ENCODE peak calls at places on chromosomes 16 and 17, in seven cellular contexts. J, T, W, X, N, H and D are unnamed samples. For H3K9me3, the result is how much of the 10 kb centered on the place peaks cover.

GRCh38 chr17:27938864-27939263 is 45.7 kb upstream of the LYRM9 start:
- DNase-seq in J (no peak), T (no peak), W (no peak), X (no peak), N (no peak), H (no peak), D (no peak)

GRCh38 chr16:3819741-3820724 is 60.5 kb downstream of the CREBBP start:
- DNase-seq in J (peak), T (no peak), W (peak), X (no peak), N (peak), H (no peak), D (peak)

GRCh38 chr16:30585400-30586191 is at the start of gene ZNF785:
- DNase-seq in J (peak), T (peak), W (peak), X (peak), N (peak), H (peak), D (peak)

GRCh38 chr17:76458580-76459490 is 5.9 kb upstream of the UBE2O start:
- DNase-seq in J (no peak), T (no peak), W (peak), X (peak), N (peak), H (no peak), D (peak)

GRCh38 chr16:57694556-57695377 is at the start of gene DRC7:
- DNase-seq in J (no peak), T (peak), W (peak), X (no peak), N (peak), H (no peak), D (peak)

GRCh38 chr16:54418903-54419302 is 132.3 kb upstream of the IRX3 start:
- DNase-seq in J (no peak), T (no peak), W (no peak), X (no peak), N (no peak), H (no peak), D (no peak)

GRCh38 chr17:17132746-17133145 is 73.4 kb downstream of the PLD6 start:
- DNase-seq in J (no peak), T (no peak), W (no peak), X (no peak), N (no peak), H (no peak), D (no peak)

GRCh38 chr16:27761816-27762215 is 211.9 kb downstream of the KATNIP start:
- DNase-seq in J (no peak), T (no peak), W (no peak), X (no peak), N (no peak), H (no peak), D (no peak)

GRCh38 chr16:12675852-12676251 is 127.8 kb downstream of the CPPED1 start:
- DNase-seq in J (no peak), T (no peak), W (peak), X (no peak), N (peak), H (no peak), D (no peak)

GRCh38 chr17:63988741-63989621 is 9.2 kb upstream of the PRR29 start:
- DNase-seq in J (no peak), T (peak), W (no peak), X (no peak), N (no peak), H (no peak), D (no peak)

GRCh38 chr17:58364270-58364942 is 12.4 kb upstream of the SUPT4H1 start:
- DNase-seq in J (no peak), T (no peak), W (no peak), X (no peak), N (no peak), H (no peak), D (no peak)

GRCh38 chr16:87127061-87127765 is 190.0 kb downstream of the C16orf95 start:
- DNase-seq in J (no peak), T (peak), W (peak), X (no peak), N (no peak), H (no peak), D (peak)

GRCh38 chr17:50165867-50166517 is at the start of gene SGCA:
- DNase-seq in J (no peak), T (peak), W (no peak), X (no peak), N (no peak), H (no peak), D (no peak)

GRCh38 chr16:89185062-89185751 is 13.7 kb downstream of the CDH15 start:
- DNase-seq in J (no peak), T (no peak), W (no peak), X (no peak), N (no peak), H (no peak), D (no peak)

DNA sequence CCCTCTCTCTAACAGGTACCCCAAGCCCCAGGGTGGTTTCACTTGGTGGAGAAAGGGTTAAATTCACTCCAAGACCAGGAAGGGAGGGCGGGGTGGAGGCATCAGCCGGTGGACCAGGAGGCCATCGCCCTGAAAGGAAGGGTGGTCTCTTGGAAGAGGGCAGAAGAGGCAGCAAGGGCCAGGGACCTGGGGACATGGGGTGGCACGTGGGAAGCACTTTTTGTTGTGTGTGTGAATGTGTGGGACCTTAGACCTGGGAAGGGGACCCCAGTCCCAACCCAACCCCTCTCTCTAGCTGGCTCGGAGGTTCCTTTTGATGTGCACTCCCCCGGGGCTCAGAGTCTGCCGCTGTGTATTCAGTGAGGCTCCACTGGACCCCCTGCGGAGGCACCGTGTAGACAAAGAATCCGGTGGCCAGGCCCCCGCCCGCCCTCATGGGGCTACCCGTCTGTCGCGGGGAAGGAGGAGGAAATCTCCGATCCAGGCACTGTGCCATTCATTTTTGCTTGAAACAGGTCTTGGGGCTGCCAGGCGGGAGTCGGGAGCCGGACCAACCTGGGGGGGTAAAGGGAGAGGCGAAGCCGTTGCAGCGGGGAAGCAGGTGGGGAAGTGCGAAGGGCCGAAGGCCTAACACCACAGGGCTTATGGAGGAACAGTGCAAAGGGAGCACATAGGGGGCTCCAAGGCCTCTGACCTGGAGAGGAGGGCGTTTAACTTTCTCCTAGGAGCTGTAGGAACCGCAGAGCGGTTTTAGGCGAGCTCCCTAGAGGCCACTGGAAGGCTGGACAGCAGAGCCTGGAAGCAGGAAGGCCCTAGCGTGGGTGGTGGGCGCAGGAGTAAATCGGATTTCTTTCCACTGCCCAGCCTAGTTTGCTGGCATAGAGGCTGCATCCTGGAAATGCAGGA is 3.2 kb upstream of the WNT3 start:
- DNase-seq in J (no peak), T (no peak), W (no peak), X (no peak), N (no peak), H (no peak), D (no peak)
- H3K4me3 ChIP-seq in J (no peak), T (no peak), W (no peak), X (no peak), N (no peak), H (no peak), D (no peak)

GRCh38 chr16:75169899-75170405 is 21.6 kb downstream of the ZFP1 start:
- DNase-seq in J (no peak), T (no peak), W (no peak), X (no peak), N (no peak), H (no peak), D (no peak)
- H3K9me3 ChIP-seq in J (half or more), T (under half), W (half or more), X (under half), N (half or more), H (under half), D (under half)

GRCh38 chr16:23147666-23148065 is 1.6 kb downstream of the USP31 start:
- DNase-seq in J (no peak), T (no peak), W (no peak), X (no peak), N (no peak), H (no peak), D (no peak)

GRCh38 chr16:23149993-23150364 is 727 bp upstream of the USP31 start:
- DNase-seq in J (no peak), T (no peak), W (no peak), X (no peak), N (no peak), H (no peak), D (no peak)

GRCh38 chr16:23148513-23149266 is 562 bp downstream of the USP31 start:
- DNase-seq in J (no peak), T (peak), W (peak), X (peak), N (peak), H (peak), D (peak)

GRCh38 chr16:23148166-23148512 is 1.1 kb downstream of the USP31 start:
- DNase-seq in J (no peak), T (no peak), W (no peak), X (no peak), N (peak), H (no peak), D (no peak)

DNA sequence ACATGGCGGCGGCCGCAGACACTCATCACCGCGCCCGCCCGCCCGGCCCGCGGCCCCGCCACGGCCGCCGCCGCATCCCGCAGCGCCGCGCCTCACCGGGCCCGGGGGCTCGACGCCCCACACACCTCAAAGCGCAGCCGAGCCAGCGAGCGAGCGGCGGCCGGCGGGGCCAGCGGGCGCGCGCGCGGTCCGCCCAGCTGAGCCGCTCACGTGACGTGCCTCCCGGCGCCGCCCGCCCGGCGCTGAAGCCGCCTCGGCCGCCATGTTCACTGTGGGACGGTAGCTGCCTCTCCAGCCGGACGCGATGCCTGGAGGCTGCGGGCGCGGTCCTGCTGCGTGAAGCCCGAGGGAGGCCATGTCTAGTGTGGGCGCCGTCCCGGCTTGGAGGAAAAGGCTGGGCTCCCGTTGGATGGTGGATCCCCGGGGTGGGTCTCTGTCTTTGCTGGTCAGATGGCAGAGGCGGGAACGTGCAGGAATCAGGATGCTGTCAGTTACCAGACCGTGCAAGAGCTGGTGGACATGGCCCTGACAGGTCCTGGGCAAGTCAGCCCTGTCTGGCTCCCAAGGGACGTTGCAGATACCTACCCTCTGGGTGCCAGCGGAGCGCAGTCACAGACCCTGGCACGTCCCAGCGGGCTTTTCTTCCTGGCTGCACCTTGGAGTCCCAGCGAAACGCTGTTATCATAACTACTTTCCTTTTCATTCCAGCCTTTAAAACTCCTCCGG is at the start of gene USP31:
- DNase-seq in J (peak), T (peak), W (peak), X (peak), N (peak), H (peak), D (peak)
- H3K27ac ChIP-seq in J (no peak), T (peak), W (peak), X (no peak), N (peak), H (peak), D (peak)

GRCh38 chr17:40129498-40129897 is 7.7 kb downstream of the MSL1 start:
- DNase-seq in J (no peak), T (no peak), W (no peak), X (no peak), N (no peak), H (no peak), D (no peak)

GRCh38 chr17:40130352-40131042 is 8.7 kb downstream of the MSL1 start:
- DNase-seq in J (no peak), T (peak), W (no peak), X (no peak), N (no peak), H (no peak), D (no peak)

GRCh38 chr17:40139566-40140058 is 725 bp upstream of the CASC3 start:
- DNase-seq in J (no peak), T (no peak), W (no peak), X (no peak), N (no peak), H (peak), D (no peak)

GRCh38 chr17:40134184-40134583 is 6.2 kb upstream of the CASC3 start:
- DNase-seq in J (no peak), T (no peak), W (no peak), X (no peak), N (no peak), H (no peak), D (no peak)
- H3K4me3 ChIP-seq in J (no peak), T (no peak), W (no peak), X (no peak), N (no peak), H (no peak), D (no peak)

GRCh38 chr16:61590577-61590976 is 445.7 kb downstream of the CDH8 start:
- DNase-seq in J (no peak), T (no peak), W (no peak), X (no peak), N (no peak), H (no peak), D (no peak)

GRCh38 chr16:61596648-61597047 is 439.6 kb downstream of the CDH8 start:
- DNase-seq in J (no peak), T (no peak), W (no peak), X (no peak), N (no peak), H (no peak), D (no peak)

DNA sequence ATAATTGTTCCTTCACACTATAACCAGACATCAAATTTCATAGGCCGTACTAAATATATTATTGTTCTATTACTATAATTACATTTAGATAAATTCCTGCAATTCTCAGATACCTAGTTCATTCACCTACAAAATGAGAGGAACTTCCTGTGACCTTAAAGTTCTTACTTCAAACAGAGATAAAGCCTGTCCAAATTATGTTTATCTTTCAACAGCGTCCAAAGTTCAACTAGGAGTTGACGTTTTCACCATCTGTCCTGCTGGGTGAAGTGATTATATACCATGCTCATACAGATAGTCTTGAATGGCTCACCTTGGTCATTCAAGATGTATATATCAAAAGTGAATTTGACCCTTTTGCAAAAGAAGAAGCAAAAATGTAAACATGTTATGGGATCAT is 440.6 kb downstream of the CDH8 start:
- DNase-seq in J (no peak), T (no peak), W (no peak), X (no peak), N (no peak), H (no peak), D (no peak)
- H3K9me3 ChIP-seq in J (under half), T (under half), W (under half), X (under half), N (under half), H (under half), D (under half)

DNA sequence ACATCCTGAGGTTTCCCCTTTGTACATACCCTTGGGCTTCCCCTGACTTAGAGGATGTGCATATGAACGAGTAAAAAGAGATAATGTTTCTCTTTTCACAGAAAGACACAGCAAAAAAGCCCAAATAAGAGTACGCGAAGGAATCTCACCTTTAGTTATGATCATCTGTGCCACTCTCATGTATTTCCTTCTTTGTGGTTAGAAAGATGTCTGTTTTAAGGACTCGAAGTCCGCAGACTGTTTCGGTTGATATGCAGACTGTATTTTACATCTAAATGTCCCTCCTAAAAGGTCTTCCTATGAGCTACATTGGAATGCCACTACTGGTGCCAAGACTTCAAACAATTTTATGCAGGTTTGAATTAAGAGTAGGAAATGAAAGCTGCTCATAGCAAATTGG is 102.3 kb upstream of the GOT2 start:
- DNase-seq in J (no peak), T (no peak), W (no peak), X (no peak), N (no peak), H (no peak), D (no peak)
- H3K27ac ChIP-seq in J (no peak), T (no peak), W (no peak), X (no peak), N (no peak), H (no peak), D (no peak)

GRCh38 chr16:59108374-59108773 is 374.3 kb upstream of the GOT2 start:
- DNase-seq in J (no peak), T (no peak), W (no peak), X (no peak), N (peak), H (no peak), D (no peak)
- H3K4me3 ChIP-seq in J (no peak), T (no peak), W (no peak), X (no peak), N (no peak), H (no peak), D (no peak)

DNA sequence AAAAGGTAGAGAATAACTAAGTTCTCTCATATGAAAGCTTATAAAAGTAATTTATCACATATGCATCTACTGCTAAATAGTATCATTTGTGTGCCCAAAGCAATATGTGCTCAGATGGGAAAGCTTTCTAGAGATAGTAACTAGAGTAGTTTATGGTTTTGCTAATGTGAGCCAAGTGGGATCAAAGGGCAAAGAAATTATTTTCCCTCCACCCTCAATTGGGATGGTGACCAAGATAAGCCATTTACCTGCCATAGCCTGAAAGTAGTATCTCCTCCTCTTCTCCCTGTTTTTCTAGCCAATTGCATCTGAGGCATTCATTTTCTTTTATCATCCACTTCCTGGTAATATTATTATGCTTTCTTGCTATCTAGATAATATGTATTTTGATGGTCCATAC is 41.9 kb upstream of the KCNJ16 start:
- DNase-seq in J (no peak), T (no peak), W (no peak), X (no peak), N (no peak), H (no peak), D (no peak)
- H3K9me3 ChIP-seq in J (under half), T (under half), W (under half), X (under half), N (under half), H (under half), D (under half)